ENCODE peak calls at places on chromosomes 13 and 19, in five cellular contexts. L is mucosa of descending colon, X is IMR-90, C is fibroblast of lung, J is dorsolateral prefrontal cortex. V is an unnamed sample.

GRCh38 chr13:27556109-27556508 is 64.2 kb downstream of the LNX2 start:
- DNase-seq in L (no peak), X (peak), C (peak), J (no peak), V (peak)

GRCh38 chr19:2282062-2282861 is at the start of gene PEAK3:
- DNase-seq in L (peak), X (peak), C (peak), J (peak), V (peak)

GRCh38 chr19:10686661-10687517 is 14.3 kb upstream of the QTRT1 start:
- DNase-seq in L (no peak), X (peak), C (peak), J (peak), V (peak)

GRCh38 chr19:4633140-4633967 is 6.0 kb upstream of the TNFAIP8L1 start:
- DNase-seq in L (peak), X (peak), C (peak), J (peak), V (peak)

GRCh38 chr19:50357178-50358100 is 8.0 kb downstream of the NAPSA start:
- DNase-seq in L (peak), X (peak), C (peak), J (peak), V (peak)

GRCh38 chr13:40813662-40814454 is 24.4 kb downstream of the SLC25A15 start:
- DNase-seq in L (peak), X (peak), C (peak), J (no peak), V (peak)

GRCh38 chr19:409515-410242 is 732 bp upstream of the C2CD4C start:
- DNase-seq in L (no peak), X (no peak), C (no peak), J (no peak), V (no peak)

GRCh38 chr19:13748169-13748884 is 16.0 kb upstream of the MRI1 start:
- DNase-seq in L (peak), X (peak), C (peak), J (peak), V (peak)

GRCh38 chr19:1811472-1811894 is 593 bp downstream of the ATP8B3 start:
- DNase-seq in L (peak), X (peak), C (peak), J (peak), V (peak)

GRCh38 chr19:18610556-18611326 is 1.9 kb upstream of the TMEM59L start:
- DNase-seq in L (no peak), X (no peak), C (no peak), J (no peak), V (no peak)

GRCh38 chr19:3606174-3606689 is 443 bp downstream of the TBXA2R start:
- DNase-seq in L (peak), X (no peak), C (no peak), J (no peak), V (no peak)

GRCh38 chr13:50179977-50180376 is 164.7 kb downstream of the KCNRG start:
- DNase-seq in L (no peak), X (no peak), C (no peak), J (no peak), V (no peak)

GRCh38 chr19:34838248-34838647 is 65.2 kb upstream of the ZNF599 start:
- DNase-seq in L (no peak), X (no peak), C (no peak), J (no peak), V (no peak)

GRCh38 chr19:54208784-54209057 is 8.1 kb downstream of the RPS9 start:
- DNase-seq in L (no peak), X (no peak), C (peak), J (no peak), V (no peak)

GRCh38 chr19:14496849-14497346 is 971 bp upstream of the GIPC1 start:
- DNase-seq in L (no peak), X (no peak), C (no peak), J (no peak), V (no peak)

GRCh38 chr19:5142725-5143097 is 173.8 kb downstream of the KDM4B start:
- DNase-seq in L (no peak), X (no peak), C (no peak), J (no peak), V (no peak)

GRCh38 chr19:49761249-49761624 is 1.9 kb downstream of the TSKS start:
- DNase-seq in L (no peak), X (no peak), C (no peak), J (no peak), V (no peak)

GRCh38 chr13:22175211-22175610 is 504.3 kb downstream of the FGF9 start:
- DNase-seq in L (no peak), X (no peak), C (no peak), J (no peak), V (no peak)

GRCh38 chr13:30907167-30907761 is 1.2 kb downstream of the MEDAG start:
- DNase-seq in L (no peak), X (peak), C (peak), J (no peak), V (peak)

GRCh38 chr19:30224689-30225606 is 147.2 kb upstream of the ZNF536 start:
- DNase-seq in L (no peak), X (no peak), C (no peak), J (peak), V (no peak)

GRCh38 chr13:91247768-91248167 is 99.7 kb upstream of the MIR17HG start:
- DNase-seq in L (no peak), X (no peak), C (no peak), J (no peak), V (peak)

GRCh38 chr13:27493981-27494380 is 43.6 kb upstream of the MTIF3 start:
- DNase-seq in L (no peak), X (no peak), C (no peak), J (no peak), V (no peak)

GRCh38 chr13:79457948-79458347 is 23.0 kb upstream of the NDFIP2 start:
- DNase-seq in L (no peak), X (peak), C (peak), J (no peak), V (peak)

GRCh38 chr13:79457390-79457789 is 23.6 kb upstream of the NDFIP2 start:
- DNase-seq in L (no peak), X (no peak), C (no peak), J (no peak), V (no peak)

GRCh38 chr13:79456656-79457365 is 24.1 kb upstream of the NDFIP2 start:
- DNase-seq in L (no peak), X (no peak), C (no peak), J (no peak), V (no peak)

GRCh38 chr13:79459906-79460305 is 21.0 kb upstream of the NDFIP2 start:
- DNase-seq in L (no peak), X (peak), C (peak), J (no peak), V (no peak)

GRCh38 chr13:79458436-79458835 is 22.5 kb upstream of the NDFIP2 start:
- DNase-seq in L (no peak), X (no peak), C (peak), J (no peak), V (no peak)
- H3K4me3 ChIP-seq in L (no peak), X (no peak), C (no peak), J (no peak), V (no peak)

GRCh38 chr13:28678809-28679208 is 19.9 kb downstream of the POMP start:
- DNase-seq in L (no peak), X (no peak), C (no peak), J (no peak), V (no peak)
- TF ChIP-seq CTCF in L (no peak), X (peak), C (peak), J (no peak), V (peak)

GRCh38 chr13:44078806-44079378 is 199.2 kb downstream of the LACC1 start:
- DNase-seq in L (no peak), X (no peak), C (no peak), J (no peak), V (no peak)
- H3K4me3 ChIP-seq in L (no peak), X (no peak), C (no peak), J (no peak), V (no peak)

GRCh38 chr19:45147835-45148676 is 12.7 kb downstream of the NKPD1 start:
- DNase-seq in L (no peak), X (no peak), C (no peak), J (no peak), V (no peak)
- TF ChIP-seq CTCF in L (no peak), X (no peak), C (no peak), J (no peak), V (peak)

DNA sequence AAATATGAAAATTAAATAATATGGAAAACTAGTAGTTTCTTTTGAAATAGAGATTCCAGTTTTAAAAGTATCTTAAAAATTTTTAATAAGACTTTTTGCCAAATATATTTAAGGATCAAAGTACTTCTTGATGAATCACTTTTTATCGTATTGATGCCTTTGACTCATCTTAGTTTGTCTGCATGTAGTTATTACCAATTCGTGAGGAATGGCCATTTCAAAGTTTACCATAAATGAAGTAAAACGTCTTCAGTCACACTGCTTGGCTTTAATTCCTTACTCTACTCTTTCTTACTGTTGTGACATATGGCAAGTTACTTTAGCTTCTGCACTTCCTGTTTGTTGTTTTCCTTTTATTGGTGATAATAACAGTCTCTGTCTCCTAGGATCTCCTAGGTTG is 38.3 kb downstream of the NDFIP2 start:
- DNase-seq in L (no peak), X (peak), C (peak), J (no peak), V (peak)
- H3K4me3 ChIP-seq in L (no peak), X (no peak), C (no peak), J (no peak), V (no peak)

GRCh38 chr19:23460656-23461055 is 65.4 kb upstream of the ZNF91 start:
- DNase-seq in L (no peak), X (no peak), C (no peak), J (no peak), V (no peak)

GRCh38 chr19:23461120-23461519 is 65.8 kb upstream of the ZNF91 start:
- DNase-seq in L (no peak), X (no peak), C (no peak), J (no peak), V (no peak)
- TF ChIP-seq CTCF in L (no peak), X (no peak), C (no peak), J (no peak), V (no peak)

DNA sequence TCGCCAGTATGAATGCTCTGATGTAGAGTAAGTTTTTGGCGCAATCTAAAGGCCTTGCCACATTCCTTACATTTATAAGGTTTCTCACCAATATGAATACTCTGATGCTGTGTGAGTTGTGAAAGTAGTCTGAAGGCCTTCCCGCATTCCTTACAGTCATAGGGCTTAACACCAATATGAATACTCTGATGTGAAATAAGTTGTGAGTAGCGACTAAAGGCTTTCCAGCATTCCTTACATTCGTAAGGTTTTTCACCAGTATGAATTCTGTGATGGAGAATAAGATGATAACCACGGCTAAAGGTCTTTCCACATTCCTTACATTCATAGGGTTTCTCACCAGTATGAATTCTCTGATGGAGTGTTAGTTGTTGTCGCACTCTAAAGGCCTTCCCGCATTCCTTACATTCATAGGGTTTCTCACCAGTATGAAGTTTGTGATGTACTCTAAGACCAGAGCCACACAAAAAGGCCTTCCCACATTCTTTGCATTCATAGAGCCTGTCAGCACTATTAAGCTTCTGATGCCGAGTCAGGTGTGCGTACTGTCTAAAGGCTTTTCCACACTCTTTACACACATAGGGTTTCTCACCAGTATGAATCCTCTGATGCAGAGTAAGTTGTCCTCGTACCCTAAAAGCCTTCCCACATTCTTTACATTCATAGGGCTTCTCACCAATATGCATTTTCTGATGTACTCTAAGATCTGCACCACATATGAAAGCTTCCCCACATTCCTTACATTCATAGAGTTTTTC is 14.1 kb upstream of the ZFP14 start:
- DNase-seq in L (no peak), X (no peak), C (no peak), J (no peak), V (no peak)
- H3K4me3 ChIP-seq in L (no peak), X (no peak), C (no peak), J (no peak), V (no peak)

V was measured in astrocyte of the spinal cord.